ENCODE peak calls at places on chromosomes 7 and 10, in six cellular contexts. V, I, R, Q, Y and L are unnamed samples. For H3K4me1, the result is how much of the 10 kb centered on the place peaks cover.

GRCh38 chr7:130345106-130345505 is 490 bp downstream of the CPA5 start:
- DNase-seq in V (no peak), I (no peak), R (no peak), Q (no peak), Y (no peak), L (no peak)

GRCh38 chr7:326845-327304 is 36.9 kb downstream of the FOXL3 start:
- DNase-seq in V (no peak), I (no peak), R (peak), Q (no peak), Y (no peak), L (peak)

GRCh38 chr7:29976673-29977072 is 12.9 kb downstream of the SCRN1 start:
- DNase-seq in V (no peak), I (no peak), R (no peak), Q (no peak), Y (peak), L (no peak)

GRCh38 chr10:133129151-133129853 is 30.7 kb upstream of the KNDC1 start:
- DNase-seq in V (no peak), I (no peak), R (no peak), Q (no peak), Y (no peak), L (no peak)

GRCh38 chr10:44260286-44260928 is 124.5 kb downstream of the CXCL12 start:
- DNase-seq in V (no peak), I (peak), R (no peak), Q (no peak), Y (no peak), L (no peak)

GRCh38 chr10:35372329-35372728 is 36.0 kb downstream of the CCNY start:
- DNase-seq in V (no peak), I (no peak), R (no peak), Q (no peak), Y (peak), L (no peak)

GRCh38 chr7:100407285-100408180 is 21.0 kb downstream of the ZCWPW1 start:
- DNase-seq in V (peak), I (peak), R (peak), Q (no peak), Y (peak), L (no peak)

GRCh38 chr10:93211989-93212388 is 138.3 kb downstream of the CYP26A1 start:
- DNase-seq in V (no peak), I (no peak), R (no peak), Q (no peak), Y (no peak), L (no peak)

GRCh38 chr10:1643911-1644810 is 93.2 kb downstream of the ADARB2 start:
- DNase-seq in V (no peak), I (no peak), R (no peak), Q (no peak), Y (no peak), L (no peak)

DNA sequence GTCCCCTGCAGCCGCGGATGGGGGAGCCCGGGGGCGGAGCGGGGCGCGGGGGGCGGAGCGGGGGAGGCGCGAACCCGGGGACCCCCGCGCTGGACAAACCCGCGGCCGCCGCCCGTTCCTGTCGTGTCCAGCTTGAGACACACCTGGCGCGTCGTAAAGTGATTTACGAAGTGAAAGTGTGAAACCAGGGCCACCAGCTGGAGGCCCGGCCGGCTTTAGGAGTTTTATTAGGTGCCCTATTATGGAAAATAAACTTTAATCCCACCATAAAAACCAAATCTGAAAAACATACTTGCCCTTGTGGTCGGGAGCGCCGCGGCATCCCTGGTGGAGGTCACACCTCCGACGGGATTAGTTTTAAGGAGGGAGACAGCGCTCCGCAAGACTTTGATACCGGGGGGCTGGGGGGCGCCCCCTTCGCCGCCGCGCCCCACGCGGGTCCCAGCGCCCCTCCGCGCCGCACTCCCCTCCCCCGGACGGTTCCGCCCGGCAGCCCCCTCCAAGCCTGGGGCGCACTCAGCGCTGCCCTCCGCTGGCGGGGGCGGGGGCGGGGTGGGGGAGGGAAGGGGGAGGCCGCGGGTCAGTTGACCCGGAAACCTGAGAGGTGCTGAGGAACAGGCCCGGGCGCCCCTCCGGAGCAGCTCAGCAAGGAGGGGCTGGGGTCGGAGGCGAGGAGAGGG is 10.3 kb downstream of the MNX1 start:
- DNase-seq in V (no peak), I (no peak), R (no peak), Q (no peak), Y (no peak), L (no peak)
- H3K4me3 ChIP-seq in V (peak), I (peak), R (peak), Q (peak), Y (peak), L (peak)

GRCh38 chr10:124701881-124702656 is 42.1 kb downstream of the FAM53B start:
- DNase-seq in V (no peak), I (no peak), R (no peak), Q (peak), Y (peak), L (no peak)
- H3K4me1 ChIP-seq in V (under half), I (under half), R (under half), Q (under half), Y (half or more), L (half or more)

GRCh38 chr7:95398155-95398940 is 2.2 kb upstream of the PON3 start:
- DNase-seq in V (no peak), I (no peak), R (no peak), Q (no peak), Y (no peak), L (no peak)

GRCh38 chr7:95396136-95397032 is at the start of gene PON3:
- DNase-seq in V (peak), I (no peak), R (peak), Q (peak), Y (no peak), L (peak)

GRCh38 chr7:95394370-95394769 is 1.8 kb downstream of the PON3 start:
- DNase-seq in V (no peak), I (no peak), R (no peak), Q (no peak), Y (no peak), L (no peak)

GRCh38 chr7:95397381-95397780 is 1.2 kb upstream of the PON3 start:
- DNase-seq in V (no peak), I (no peak), R (no peak), Q (no peak), Y (no peak), L (no peak)

GRCh38 chr7:95395755-95396135 is 430 bp downstream of the PON3 start:
- DNase-seq in V (peak), I (no peak), R (no peak), Q (no peak), Y (no peak), L (no peak)
- H3K4me3 ChIP-seq in V (peak), I (peak), R (peak), Q (peak), Y (no peak), L (peak)

DNA sequence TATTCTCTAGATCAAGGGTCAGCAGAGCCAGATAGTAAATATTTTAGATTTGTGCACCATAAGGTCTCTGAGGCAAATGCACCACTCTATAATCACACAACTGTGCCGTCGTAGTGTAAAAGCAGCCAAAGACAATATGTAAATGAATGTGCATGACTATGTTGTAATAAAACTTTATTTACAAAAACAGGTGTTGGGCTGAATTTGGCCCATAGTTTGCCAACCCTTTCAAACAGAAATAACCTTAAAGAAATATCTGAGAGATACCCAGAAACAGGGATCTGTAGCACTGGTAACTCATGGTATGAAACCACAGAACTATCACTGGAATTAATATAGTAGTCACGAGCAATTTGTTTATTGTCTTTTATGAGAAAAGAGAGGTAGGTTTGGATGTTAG is 86.0 kb downstream of the ARID5B start:
- DNase-seq in V (no peak), I (no peak), R (no peak), Q (no peak), Y (no peak), L (no peak)
- H3K4me1 ChIP-seq in V (under half), I (under half), R (under half), Q (under half), Y (under half), L (under half)